ENCODE peak calls at places on chromosomes 7 and 10, in four cellular contexts. M is foreskin fibroblast, H is Kasumi-1, J is EL. Y is an unnamed sample.

GRCh38 chr7:134327896-134328295 is 11.2 kb upstream of the SLC35B4 start:
- DNase-seq in M (peak), H (peak), J (peak), Y (peak)

GRCh38 chr7:99112979-99113378 is 30.9 kb downstream of the SMURF1 start:
- DNase-seq in M (no peak), H (no peak), J (no peak), Y (no peak)

GRCh38 chr7:83484266-83484665 is 164.7 kb downstream of the SEMA3E start:
- DNase-seq in M (no peak), H (no peak), J (no peak), Y (no peak)

GRCh38 chr10:62924344-62924748 is 108.2 kb upstream of the EGR2 start:
- DNase-seq in M (no peak), H (no peak), J (no peak), Y (no peak)

GRCh38 chr7:156434706-156435105 is 205.9 kb upstream of the RNF32 start:
- DNase-seq in M (no peak), H (no peak), J (no peak), Y (no peak)

GRCh38 chr10:89426230-89426868 is 12.0 kb downstream of the IFIT5 start:
- DNase-seq in M (peak), H (peak), J (peak), Y (peak)

GRCh38 chr10:12628964-12629766 is 279.8 kb downstream of the CAMK1D start:
- DNase-seq in M (no peak), H (no peak), J (no peak), Y (no peak)

GRCh38 chr7:66629222-66629658 is 559 bp downstream of the KCTD7 start:
- DNase-seq in M (no peak), H (no peak), J (peak), Y (no peak)

GRCh38 chr7:138797715-138798320 is at the start of the genes ATP6V0A4 and TMEM213:
- DNase-seq in M (no peak), H (no peak), J (no peak), Y (no peak)

GRCh38 chr7:3119963-3120362 is 76.3 kb upstream of the CARD11 start:
- DNase-seq in M (no peak), H (no peak), J (no peak), Y (no peak)

GRCh38 chr10:110746254-110746826 is 102.2 kb downstream of the RBM20 start:
- DNase-seq in M (peak), H (peak), J (peak), Y (peak)

GRCh38 chr10:80407836-80408197 is 534 bp upstream of the PRXL2A start:
- DNase-seq in M (no peak), H (no peak), J (no peak), Y (no peak)

GRCh38 chr7:135508853-135509588 is 881 bp downstream of the CNOT4 start:
- DNase-seq in M (no peak), H (peak), J (peak), Y (peak)

GRCh38 chr10:86177483-86178155 is 189.0 kb downstream of the GRID1 start:
- DNase-seq in M (no peak), H (no peak), J (no peak), Y (no peak)

GRCh38 chr10:97040706-97041105 is 145.1 kb downstream of the SLIT1 start:
- DNase-seq in M (no peak), H (no peak), J (no peak), Y (no peak)

GRCh38 chr7:157355784-157356511 is 19.1 kb downstream of the DNAJB6 start:
- DNase-seq in M (peak), H (no peak), J (no peak), Y (peak)

GRCh38 chr7:137882261-137882668 is 35.5 kb upstream of the DGKI start:
- DNase-seq in M (peak), H (peak), J (peak), Y (peak)

GRCh38 chr7:43872401-43873165 is 3.3 kb upstream of the MRPS24 start:
- DNase-seq in M (peak), H (no peak), J (peak), Y (peak)

GRCh38 chr7:143884978-143885559 is 16.9 kb downstream of the TCAF1 start:
- DNase-seq in M (peak), H (no peak), J (peak), Y (peak)

GRCh38 chr10:88260329-88261051 is 322.6 kb downstream of the RNLS start:
- DNase-seq in M (no peak), H (no peak), J (no peak), Y (no peak)

GRCh38 chr10:129880191-129880590 is 83.9 kb downstream of the EBF3 start:
- DNase-seq in M (no peak), H (no peak), J (no peak), Y (no peak)

GRCh38 chr7:149868638-149869290 is 5.0 kb upstream of the ATP6V0E2 start:
- DNase-seq in M (no peak), H (no peak), J (no peak), Y (no peak)

GRCh38 chr7:107398161-107398560 is 71.7 kb upstream of the GPR22 start:
- DNase-seq in M (no peak), H (no peak), J (no peak), Y (no peak)

GRCh38 chr10:89215511-89215910 is 8.4 kb upstream of the CH25H start:
- DNase-seq in M (peak), H (no peak), J (no peak), Y (peak)

GRCh38 chr10:119211625-119212441 is 4.5 kb downstream of the GRK5 start:
- DNase-seq in M (no peak), H (no peak), J (peak), Y (no peak)

GRCh38 chr7:74293577-74293908 is 4.3 kb downstream of the CLIP2 start:
- DNase-seq in M (no peak), H (no peak), J (no peak), Y (no peak)

GRCh38 chr10:97714401-97715258 is 1.1 kb downstream of the MARVELD1 start:
- DNase-seq in M (peak), H (peak), J (peak), Y (peak)

GRCh38 chr7:15836041-15836440 is 149.6 kb upstream of the MEOX2 start:
- DNase-seq in M (no peak), H (no peak), J (peak), Y (no peak)

GRCh38 chr10:13117842-13118783 is 18.1 kb downstream of the OPTN start:
- DNase-seq in M (no peak), H (peak), J (no peak), Y (no peak)

GRCh38 chr10:68419376-68419775 is 12.3 kb upstream of the RUFY2 start:
- DNase-seq in M (no peak), H (no peak), J (no peak), Y (no peak)

GRCh38 chr10:33005322-33006282 is 47.6 kb upstream of the ITGB1 start:
- DNase-seq in M (peak), H (peak), J (peak), Y (peak)

GRCh38 chr10:69470463-69471163 is 19.3 kb downstream of the TSPAN15 start:
- DNase-seq in M (no peak), H (no peak), J (no peak), Y (no peak)

GRCh38 chr7:20217193-20217948 is at the start of gene MACC1:
- DNase-seq in M (no peak), H (peak), J (no peak), Y (no peak)

GRCh38 chr10:8360814-8361509 is 306.5 kb downstream of the GATA3 start:
- DNase-seq in M (no peak), H (no peak), J (no peak), Y (no peak)